ENCODE peak calls at places on chromosomes 6 and 20, in nine cellular contexts. N is NCI-H1417 treated with DMSO at 0.1 percent for 48 hours; Z is GM12891; O is stimulated activated CD4-positive, alpha-beta T cell treated with anti-CD3 and anti-CD28 coated beads, Interleukin-2, amount 100 ng/mL, for 24 hours; K is iPS DF 19.7; X is fibroblast of the conjunctiva; V is cardiac muscle cell; M is SJSA1; U is cerebellum. G is an unnamed sample.

GRCh38 chr6:148401581-148401980 is 58.9 kb downstream of the SASH1 start:
- DNase-seq in U (no peak), N (no peak), X (no peak), O (no peak), Z (no peak), V (no peak), M (no peak), K (no peak), G (peak)

GRCh38 chr6:140736227-140736626 is 1361.8 kb upstream of the CITED2 start:
- DNase-seq in M (no peak), U (no peak), Z (no peak), X (peak), O (no peak), K (no peak), N (no peak), V (peak), G (peak)

GRCh38 chr6:71496018-71496800 is 207.6 kb downstream of the OGFRL1 start:
- DNase-seq in V (peak), O (no peak), K (no peak), N (no peak), X (no peak), U (no peak), M (peak), Z (peak), G (no peak)

GRCh38 chr6:165702669-165703068 is 39.6 kb upstream of the PDE10A start:
- DNase-seq in Z (no peak), N (no peak), O (no peak), U (no peak), M (no peak), X (no peak), K (no peak), V (no peak), G (no peak)

GRCh38 chr6:43968110-43968965 is 158.9 kb downstream of the MRPL14 start:
- DNase-seq in O (no peak), K (no peak), Z (no peak), X (no peak), U (no peak), N (no peak), M (no peak), V (no peak), G (no peak)

GRCh38 chr6:109472132-109472995 is 10.7 kb downstream of the ZBTB24 start:
- DNase-seq in M (no peak), V (no peak), Z (no peak), K (no peak), X (no peak), O (peak), U (no peak), N (no peak), G (no peak)

GRCh38 chr6:31375699-31376098 is 18.7 kb upstream of the HLA-B start:
- DNase-seq in N (no peak), Z (no peak), X (no peak), U (no peak), V (no peak), O (no peak), K (no peak), M (no peak), G (no peak)

GRCh38 chr20:8431538-8432434 is 299.7 kb downstream of the PLCB1 start:
- DNase-seq in V (peak), K (no peak), O (no peak), M (no peak), N (no peak), Z (no peak), U (peak), X (no peak), G (no peak)

GRCh38 chr6:112030206-112030932 is 23.5 kb upstream of the CCN6 start:
- DNase-seq in K (no peak), Z (no peak), X (no peak), U (peak), N (no peak), V (no peak), M (no peak), O (no peak), G (no peak)

GRCh38 chr20:1012359-1013168 is 10.5 kb upstream of the RSPO4 start:
- DNase-seq in O (no peak), V (no peak), N (no peak), X (no peak), Z (no peak), U (no peak), M (no peak), K (no peak), G (no peak)

GRCh38 chr20:34322267-34323105 is 19.3 kb upstream of the AHCY start:
- DNase-seq in V (no peak), Z (no peak), X (no peak), U (no peak), M (no peak), N (no peak), O (no peak), K (no peak), G (no peak)

GRCh38 chr6:70221025-70221714 is 81.7 kb downstream of the COL9A1 start:
- DNase-seq in N (no peak), X (peak), Z (peak), V (peak), K (no peak), M (no peak), O (no peak), U (peak), G (peak)

GRCh38 chr20:57393321-57394086 is 2.3 kb downstream of the RBM38 start:
- DNase-seq in X (no peak), V (no peak), Z (no peak), M (no peak), O (no peak), U (peak), N (peak), K (no peak), G (no peak)

GRCh38 chr20:57714409-57715267 is 4.8 kb upstream of the PMEPA1 start:
- DNase-seq in V (peak), M (peak), X (no peak), U (no peak), O (no peak), N (no peak), Z (no peak), K (no peak), G (peak)

GRCh38 chr6:36120539-36120938 is 9.8 kb upstream of the MAPK13 start:
- DNase-seq in M (no peak), K (no peak), V (no peak), Z (no peak), N (no peak), X (no peak), O (peak), U (no peak), G (no peak)

GRCh38 chr20:33051333-33051732 is 2.4 kb upstream of the BPIFB3 start:
- DNase-seq in O (no peak), Z (no peak), X (no peak), M (no peak), N (no peak), K (no peak), U (no peak), V (no peak), G (no peak)

GRCh38 chr20:20956586-20956985 is 149.6 kb downstream of the LINC00237 start:
- DNase-seq in Z (no peak), V (no peak), N (peak), O (no peak), K (no peak), X (no peak), M (no peak), U (peak), G (no peak)

GRCh38 chr6:131379951-131380350 is 193.1 kb upstream of the ARG1 start:
- DNase-seq in V (peak), U (no peak), K (no peak), X (no peak), N (no peak), O (no peak), M (no peak), Z (no peak), G (peak)

GRCh38 chr6:28648035-28648877 is 122.6 kb downstream of the GPX5 start:
- DNase-seq in N (no peak), V (peak), O (peak), M (peak), U (peak), K (no peak), X (peak), Z (no peak), G (peak)

GRCh38 chr6:72649032-72649984 is 27.4 kb downstream of the KCNQ5 start:
- DNase-seq in U (no peak), N (no peak), M (peak), Z (no peak), V (peak), O (no peak), K (no peak), X (peak), G (peak)

GRCh38 chr6:49548613-49549304 is 1.7 kb upstream of the C6orf141 start:
- DNase-seq in Z (no peak), U (no peak), V (no peak), X (no peak), K (no peak), N (no peak), O (no peak), M (no peak), G (no peak)

GRCh38 chr6:6537488-6537887 is 51.0 kb upstream of the LY86 start:
- DNase-seq in Z (no peak), U (no peak), O (no peak), K (no peak), X (no peak), M (no peak), V (no peak), N (no peak), G (no peak)

GRCh38 chr20:14189794-14190402 is 147.5 kb downstream of the FLRT3 start:
- DNase-seq in M (peak), X (peak), V (peak), O (no peak), U (peak), N (no peak), Z (no peak), K (no peak), G (peak)

GRCh38 chr20:53580376-53581111 is 13.1 kb downstream of the ZNF217 start:
- DNase-seq in V (no peak), K (no peak), O (no peak), Z (no peak), U (no peak), N (no peak), M (no peak), X (no peak), G (no peak)

GRCh38 chr6:21109421-21110178 is 484.0 kb upstream of the SOX4 start:
- DNase-seq in Z (no peak), X (peak), K (no peak), N (no peak), M (peak), V (peak), O (no peak), U (no peak), G (peak)

GRCh38 chr6:37459981-37460800 is 27.2 kb downstream of the CMTR1 start:
- DNase-seq in K (no peak), Z (no peak), O (no peak), V (no peak), U (no peak), X (no peak), M (no peak), N (peak), G (no peak)

GRCh38 chr6:120759570-120759969 is 574.7 kb downstream of the TBC1D32 start:
- DNase-seq in U (no peak), M (no peak), V (no peak), N (no peak), O (no peak), Z (no peak), K (no peak), X (no peak), G (no peak)

GRCh38 chr20:32034581-32035397 is 17.3 kb upstream of the HCK start:
- DNase-seq in M (no peak), Z (no peak), N (no peak), K (no peak), X (no peak), O (no peak), V (no peak), U (no peak), G (peak)

GRCh38 chr6:130033999-130034814 is 15.8 kb downstream of the L3MBTL3 start:
- DNase-seq in V (peak), O (no peak), Z (no peak), X (no peak), U (no peak), M (peak), N (no peak), K (no peak), G (peak)

GRCh38 chr6:126812651-126813050 is 305.8 kb upstream of the RSPO3 start:
- DNase-seq in Z (no peak), N (no peak), U (no peak), O (no peak), M (no peak), V (peak), K (no peak), X (peak), G (peak)

GRCh38 chr6:70864404-70864803 is 92.5 kb downstream of the B3GAT2 start:
- DNase-seq in U (no peak), X (no peak), N (no peak), K (no peak), V (no peak), M (no peak), Z (no peak), O (no peak), G (no peak)

GRCh38 chr6:39003072-39003471 is 45.5 kb upstream of the GLP1R start:
- DNase-seq in N (no peak), Z (no peak), O (no peak), X (no peak), U (no peak), V (peak), K (no peak), M (no peak), G (no peak)

GRCh38 chr6:2795960-2796359 is 30.8 kb downstream of the WRNIP1 start:
- DNase-seq in X (no peak), O (no peak), V (no peak), K (no peak), M (no peak), Z (no peak), N (no peak), U (no peak), G (no peak)

GRCh38 chr6:41009669-41010068 is 29.4 kb downstream of the UNC5CL start:
- DNase-seq in U (no peak), O (no peak), X (no peak), M (no peak), V (no peak), K (no peak), N (no peak), Z (no peak), G (no peak)

GRCh38 chr20:57397004-57397692 is 6.0 kb downstream of the RBM38 start:
- DNase-seq in K (no peak), O (no peak), U (no peak), V (no peak), N (no peak), M (no peak), X (no peak), Z (no peak), G (no peak)

GRCh38 chr6:53815381-53816119 is 20.7 kb downstream of the LRRC1 start:
- DNase-seq in X (no peak), O (no peak), U (no peak), N (no peak), Z (no peak), K (no peak), V (no peak), M (no peak), G (no peak)

GRCh38 chr20:49281059-49281912 is 3.4 kb upstream of the ZNFX1 start:
- DNase-seq in M (peak), X (no peak), Z (no peak), U (no peak), V (peak), N (no peak), K (peak), O (no peak), G (no peak)

GRCh38 chr20:50048420-50049166 is 64.4 kb downstream of the UBE2V1 start:
- DNase-seq in M (no peak), O (no peak), V (peak), U (no peak), N (no peak), K (no peak), X (no peak), Z (no peak), G (peak)

GRCh38 chr6:16334671-16335070 is 96.3 kb downstream of the GMPR start:
- DNase-seq in O (no peak), N (no peak), U (no peak), Z (no peak), K (no peak), M (peak), X (peak), V (peak), G (peak)